ENCODE peak calls at places on chromosomes 11 and 22, in eight cellular contexts. C is left ventricle myocardium inferior; Z is CD4-positive, CD25-positive, alpha-beta regulatory T cell; L is HepG2; O is cardiac muscle cell; I is right cardiac atrium; P is right atrium auricular region; Y is OCI-LY7. B is an unnamed sample.
A peak's percentile ranks its signal among the peaks of the same experiment; 100 is the strongest.

GRCh38 chr11:122115520-122116343 is at the start of gene BLID:
- DNase-seq in C (peak; percentile 30), Z (no peak), L (peak; percentile 7), O (peak; percentile 71), I (peak; percentile 65), P (no peak), Y (peak; percentile 6), B (peak; percentile 29)

GRCh38 chr11:45886816-45887520 is 1.5 kb downstream of the MAPK8IP1 start:
- DNase-seq in C (no peak), Z (no peak), L (no peak), O (no peak), I (no peak), P (no peak), Y (no peak), B (no peak)

GRCh38 chr11:6727971-6728890 is 43.5 kb downstream of the OR2AG2 start:
- DNase-seq in C (no peak), Z (no peak), L (no peak), O (peak; percentile 3), I (no peak), P (no peak), Y (no peak), B (no peak)

GRCh38 chr11:8206251-8207079 is 37.6 kb upstream of the RIC3 start:
- DNase-seq in C (peak; percentile 41), Z (no peak), L (no peak), O (peak; percentile 56), I (peak; percentile 86), P (no peak), Y (no peak), B (peak; percentile 46)

GRCh38 chr22:47929646-47930185 is 1167.3 kb downstream of the TBC1D22A start:
- DNase-seq in C (no peak), Z (no peak), L (no peak), O (no peak), I (no peak), P (peak; percentile 13), Y (no peak), B (no peak)

GRCh38 chr11:19499999-19500398 is 212.6 kb upstream of the NAV2 start:
- DNase-seq in C (no peak), Z (no peak), L (no peak), O (peak; percentile 46), I (no peak), P (no peak), Y (no peak), B (no peak)

GRCh38 chr11:2989551-2989950 is 2.6 kb downstream of the NAP1L4 start:
- DNase-seq in C (no peak), Z (no peak), L (no peak), O (no peak), I (no peak), P (no peak), Y (peak; percentile 11), B (no peak)

GRCh38 chr11:67662142-67662805 is 11.7 kb upstream of the ACY3 start:
- DNase-seq in C (no peak), Z (no peak), L (no peak), O (no peak), I (no peak), P (no peak), Y (no peak), B (no peak)

GRCh38 chr11:17930544-17931144 is 82.2 kb downstream of the SERGEF start:
- DNase-seq in C (no peak), Z (no peak), L (no peak), O (no peak), I (no peak), P (no peak), Y (no peak), B (no peak)

GRCh38 chr11:125874556-125875124 is 12.8 kb upstream of the HYLS1 start:
- DNase-seq in C (peak; percentile 25), Z (peak; percentile 24), L (peak; percentile 69), O (peak; percentile 88), I (peak; percentile 62), P (no peak), Y (peak; percentile 61), B (peak; percentile 44)

DNA sequence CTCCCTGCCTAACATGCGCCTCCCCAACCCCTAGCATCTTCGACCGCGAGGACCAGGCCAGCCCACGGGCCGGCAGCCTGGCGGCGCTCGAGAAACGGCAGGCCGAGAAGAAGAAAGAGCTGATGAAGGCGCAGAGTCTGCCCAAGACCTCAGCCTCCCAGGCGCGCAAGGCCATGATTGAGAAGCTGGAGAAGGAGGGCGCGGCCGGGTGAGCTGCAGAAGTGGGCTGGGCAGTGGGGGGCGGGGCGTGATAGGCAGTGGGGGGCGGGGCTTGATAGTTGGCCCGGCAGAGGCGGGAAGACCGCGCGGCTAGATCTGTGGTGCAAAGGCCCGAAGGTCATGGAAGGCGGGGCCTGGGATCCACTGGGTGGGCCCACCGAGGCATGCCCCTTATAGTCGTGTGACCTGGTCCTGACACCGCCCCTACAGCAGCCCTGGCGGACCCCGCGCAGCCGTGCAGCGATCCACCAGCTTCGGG is 8.7 kb downstream of the SELENOM start:
- DNase-seq in C (no peak), Z (no peak), L (no peak), O (no peak), I (peak; percentile 85), P (no peak), Y (no peak), B (no peak)
- H3K4me3 ChIP-seq in C (no peak overlapping the region), Z (no peak overlapping the region), L (no peak overlapping the region), O (no peak overlapping the region), I (no peak overlapping the region), P (no peak overlapping the region), Y (no peak overlapping the region), B (no peak overlapping the region)

GRCh38 chr11:128463386-128463829 is 124.0 kb downstream of the ETS1 start:
- DNase-seq in C (no peak), Z (no peak), L (no peak), O (peak; percentile 94), I (peak; percentile 70), P (peak; percentile 82), Y (no peak), B (peak; percentile 60)
- H3K4me1 ChIP-seq in C (peaks cover 80% of the 10 kb centered on the region), Z (peaks cover 67% of the 10 kb centered on the region), L (peaks cover 17% of the 10 kb centered on the region), O (peaks cover 17% of the 10 kb centered on the region), I (peaks cover 27% of the 10 kb centered on the region), P (peaks cover 64% of the 10 kb centered on the region), Y (peaks cover 57% of the 10 kb centered on the region), B (peaks cover 72% of the 10 kb centered on the region)

DNA sequence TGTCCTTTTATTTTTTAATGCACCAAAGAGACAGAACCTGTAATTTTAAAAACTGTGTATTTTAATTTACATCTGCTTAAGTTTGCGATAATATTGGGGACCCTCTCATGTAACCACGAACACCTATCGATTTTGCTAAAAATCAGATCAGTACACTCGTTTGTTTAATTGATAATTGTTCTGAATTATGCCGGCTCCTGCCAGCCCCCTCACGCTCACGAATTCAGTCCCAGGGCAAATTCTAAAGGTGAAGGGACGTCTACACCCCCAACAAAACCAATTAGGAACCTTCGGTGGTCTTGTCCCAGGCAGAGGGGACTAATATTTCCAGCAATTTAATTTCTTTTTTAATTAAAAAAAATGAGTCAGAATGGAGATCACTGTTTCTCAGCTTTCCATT is 1.1 kb upstream of the CCND1 start:
- DNase-seq in C (no peak), Z (no peak), L (no peak), O (no peak), I (no peak), P (no peak), Y (no peak), B (no peak)
- H3K27ac ChIP-seq in C (peak overlapping the region; percentile 99), Z (no peak overlapping the region), L (peak overlapping the region; percentile 77), O (no peak overlapping the region), I (no peak overlapping the region), P (no peak overlapping the region), Y (no peak overlapping the region), B (peak overlapping the region; percentile 96)

GRCh38 chr22:39207141-39208012 is 37.4 kb downstream of the PDGFB start:
- DNase-seq in C (no peak), Z (no peak), L (no peak), O (peak; percentile 35), I (no peak), P (no peak), Y (no peak), B (peak; percentile 21)
- H3K4me3 ChIP-seq in C (no peak overlapping the region), Z (no peak overlapping the region), L (no peak overlapping the region), O (no peak overlapping the region), I (no peak overlapping the region), P (no peak overlapping the region), Y (no peak overlapping the region), B (no peak overlapping the region)

GRCh38 chr22:30252411-30253204 is 6.0 kb upstream of the LIF start:
- DNase-seq in C (no peak), Z (no peak), L (no peak), O (no peak), I (no peak), P (no peak), Y (no peak), B (no peak)
- H3K4me1 ChIP-seq in C (peaks cover 37% of the 10 kb centered on the region), Z (no peaks in the 10 kb centered on the region), L (peaks cover 67% of the 10 kb centered on the region), O (no peaks in the 10 kb centered on the region), I (no peaks in the 10 kb centered on the region), P (peaks cover 38% of the 10 kb centered on the region), Y (no peaks in the 10 kb centered on the region), B (peaks cover 15% of the 10 kb centered on the region)

DNA sequence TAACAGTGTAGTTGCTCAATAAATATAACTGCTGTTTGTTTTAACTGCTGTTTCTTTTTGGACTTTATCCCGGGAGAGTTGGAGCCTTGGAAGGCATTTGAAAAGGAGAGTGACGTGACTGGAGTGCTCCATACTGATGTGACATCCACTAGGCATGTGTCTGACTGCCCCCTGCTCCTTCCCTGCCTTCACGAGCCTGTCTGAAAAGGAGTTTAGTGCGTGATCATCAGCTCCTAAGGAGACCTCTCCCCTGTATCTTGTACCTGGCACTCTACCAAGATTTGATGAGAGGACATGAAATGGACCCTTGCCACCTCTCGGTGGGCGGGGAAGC is 22.9 kb downstream of the ZBTB16 start:
- DNase-seq in C (no peak), Z (no peak), L (peak; percentile 39), O (peak; percentile 79), I (no peak), P (no peak), Y (no peak), B (no peak)
- H3K27ac ChIP-seq in C (peak overlapping the region; percentile 90), Z (no peak overlapping the region), L (no peak overlapping the region), O (no peak overlapping the region), I (peak overlapping the region; percentile 22), P (peak overlapping the region; percentile 93), Y (no peak overlapping the region), B (peak overlapping the region; percentile 5)

DNA sequence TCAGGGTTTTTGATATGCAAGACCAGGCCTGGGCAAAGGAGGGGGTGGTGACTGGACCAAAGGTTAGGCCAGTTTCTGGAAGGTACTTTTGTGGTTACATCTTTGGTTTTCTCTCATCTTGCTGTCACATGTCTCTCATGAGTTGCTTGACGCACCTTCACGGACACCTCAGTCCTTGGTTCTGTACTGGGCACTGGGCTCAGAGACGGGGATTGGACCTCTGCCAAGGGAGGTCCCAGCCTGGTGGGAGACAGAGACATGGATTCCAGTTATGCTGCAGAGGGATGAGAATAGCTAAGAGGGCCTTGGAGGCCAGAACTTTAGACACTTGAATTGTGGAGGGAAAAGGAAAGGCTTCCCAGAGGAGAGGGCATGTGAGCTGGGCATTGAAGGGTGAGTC is 1.7 kb downstream of the USP35 start:
- DNase-seq in C (no peak), Z (no peak), L (no peak), O (no peak), I (no peak), P (no peak), Y (no peak), B (no peak)
- H3K4me3 ChIP-seq in C (no peak overlapping the region), Z (no peak overlapping the region), L (peak overlapping the region; percentile 16), O (no peak overlapping the region), I (no peak overlapping the region), P (no peak overlapping the region), Y (no peak overlapping the region), B (no peak overlapping the region)

GRCh38 chr11:13667245-13667644 is 1.2 kb upstream of the FAR1 start:
- DNase-seq in C (no peak), Z (no peak), L (no peak), O (no peak), I (no peak), P (no peak), Y (peak; percentile 61), B (no peak)
- H3K4me1 ChIP-seq in C (peaks cover 40% of the 10 kb centered on the region), Z (peaks cover 21% of the 10 kb centered on the region), L (no peaks in the 10 kb centered on the region), O (peaks cover 3% of the 10 kb centered on the region), I (peaks cover 2% of the 10 kb centered on the region), P (peaks cover 22% of the 10 kb centered on the region), Y (peaks cover 33% of the 10 kb centered on the region), B (peaks cover 28% of the 10 kb centered on the region)

GRCh38 chr11:34030386-34030785 is 21.1 kb upstream of the CAPRIN1 start:
- DNase-seq in C (no peak), Z (no peak), L (no peak), O (no peak), I (no peak), P (no peak), Y (no peak), B (no peak)
- H3K27ac ChIP-seq in C (no peak overlapping the region), Z (no peak overlapping the region), L (no peak overlapping the region), O (no peak overlapping the region), I (no peak overlapping the region), P (no peak overlapping the region), Y (no peak overlapping the region), B (no peak overlapping the region)

B was measured in heart left ventricle.